ENCODE peak calls at places on chromosomes 1 and 21, in ten cellular contexts. I, P, T, C, V, S, F, Z, E and A are unnamed samples.

GRCh38 chr1:185603158-185603557 is 131.0 kb upstream of the HMCN1 start:
- DNase-seq in Z (no peak), S (no peak), F (no peak), P (no peak), T (no peak), V (no peak), E (no peak), C (no peak), I (no peak), A (no peak)

GRCh38 chr1:166920561-166921475 is 44.8 kb upstream of the TADA1 start:
- DNase-seq in I (no peak), C (peak), P (no peak), T (peak), V (no peak), F (peak), S (no peak), Z (no peak), E (no peak), A (no peak)

GRCh38 chr1:10250663-10251062 is 40.3 kb downstream of the KIF1B start:
- DNase-seq in C (no peak), P (no peak), V (no peak), E (no peak), T (no peak), F (no peak), S (no peak), Z (no peak), I (no peak), A (no peak)

GRCh38 chr1:51253691-51254090 is 17.6 kb downstream of the RNF11 start:
- DNase-seq in E (peak), Z (no peak), I (no peak), S (no peak), C (no peak), V (no peak), P (no peak), T (peak), F (no peak), A (no peak)

GRCh38 chr1:55310517-55310927 is 95.4 kb upstream of the USP24 start:
- DNase-seq in C (no peak), I (no peak), Z (peak), S (peak), V (no peak), P (peak), T (peak), F (no peak), E (peak), A (peak)

GRCh38 chr1:215844777-215845176 is 277.7 kb downstream of the KCTD3 start:
- DNase-seq in E (no peak), T (no peak), Z (no peak), V (no peak), I (no peak), P (no peak), C (no peak), S (no peak), F (no peak), A (no peak)

GRCh38 chr1:40646385-40646784 is 19.1 kb downstream of the RIMS3 start:
- DNase-seq in C (no peak), P (no peak), E (peak), I (no peak), S (peak), F (no peak), V (no peak), Z (no peak), T (peak), A (no peak)

GRCh38 chr1:212858461-212859265 is 588 bp downstream of the FLVCR1 start:
- DNase-seq in E (peak), Z (no peak), I (peak), S (peak), V (peak), C (peak), F (peak), T (peak), P (peak), A (no peak)

GRCh38 chr1:234144866-234145265 is 228.4 kb upstream of the COA6 start:
- DNase-seq in Z (no peak), I (no peak), E (no peak), F (no peak), P (no peak), T (no peak), V (no peak), S (peak), C (no peak), A (no peak)

GRCh38 chr1:52328615-52329014 is 37.4 kb downstream of the CC2D1B start:
- DNase-seq in Z (no peak), V (no peak), F (no peak), I (no peak), T (no peak), E (peak), P (no peak), S (no peak), C (no peak), A (no peak)

GRCh38 chr21:44593598-44594405 is 1.5 kb upstream of the KRTAP10-6 start:
- DNase-seq in V (no peak), F (no peak), T (peak), I (no peak), Z (no peak), S (no peak), E (peak), P (no peak), C (no peak), A (no peak)

GRCh38 chr1:226736908-226737818 is 1.9 kb downstream of the ITPKB start:
- DNase-seq in C (peak), V (peak), F (peak), P (no peak), E (peak), Z (no peak), I (peak), T (peak), S (peak), A (no peak)

GRCh38 chr1:112983540-112984131 is 27.6 kb upstream of the SLC16A1 start:
- DNase-seq in S (no peak), E (no peak), Z (no peak), I (no peak), T (no peak), P (no peak), C (no peak), F (no peak), V (no peak), A (no peak)

GRCh38 chr1:44119525-44119924 is 904 bp downstream of the KLF17 start:
- DNase-seq in I (no peak), V (no peak), E (no peak), P (no peak), C (no peak), Z (no peak), F (no peak), S (no peak), T (no peak), A (no peak)

GRCh38 chr21:16087523-16087922 is 357.7 kb downstream of the USP25 start:
- DNase-seq in F (no peak), V (no peak), Z (no peak), T (no peak), C (no peak), P (no peak), E (no peak), S (no peak), I (no peak), A (no peak)

GRCh38 chr21:16084776-16085364 is 355.1 kb downstream of the USP25 start:
- DNase-seq in C (peak), Z (no peak), E (peak), F (no peak), T (peak), I (no peak), V (no peak), P (peak), S (no peak), A (peak)

GRCh38 chr21:16085436-16085835 is 355.7 kb downstream of the USP25 start:
- DNase-seq in S (no peak), F (no peak), P (no peak), I (no peak), C (no peak), Z (no peak), E (peak), V (no peak), T (peak), A (no peak)

GRCh38 chr21:16086936-16087335 is 357.2 kb downstream of the USP25 start:
- DNase-seq in F (no peak), C (no peak), V (no peak), I (no peak), P (no peak), E (no peak), Z (no peak), S (no peak), T (no peak), A (no peak)

DNA sequence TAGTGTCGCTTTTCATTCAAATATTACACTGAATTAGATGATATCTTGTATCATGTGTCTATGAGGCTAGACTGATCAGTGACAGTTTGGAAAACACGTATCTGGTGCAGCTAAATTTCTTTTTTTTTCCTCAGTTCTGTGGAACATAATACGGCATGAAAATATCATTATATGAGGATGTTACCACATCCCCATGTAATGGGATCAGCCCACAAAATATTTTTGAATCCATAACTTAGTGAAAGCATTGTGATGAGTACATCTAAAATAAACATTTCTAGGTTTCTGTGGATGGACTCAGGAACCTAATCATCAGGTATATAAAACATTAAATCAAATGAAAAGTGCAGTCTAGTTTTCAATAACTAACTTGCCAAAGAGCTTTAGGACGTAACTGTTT is 356.3 kb downstream of the USP25 start:
- DNase-seq in F (no peak), I (no peak), Z (no peak), V (no peak), T (peak), P (no peak), S (no peak), C (no peak), E (no peak), A (no peak)
- H3K4me3 ChIP-seq in F (no peak), I (no peak), Z (no peak), V (no peak), T (no peak), P (no peak), S (no peak), C (no peak), E (no peak), A (no peak)

GRCh38 chr1:61227857-61228557 is 145.6 kb downstream of the NFIA start:
- DNase-seq in P (no peak), S (peak), T (no peak), C (no peak), Z (no peak), V (no peak), E (no peak), F (no peak), I (no peak), A (no peak)

GRCh38 chr1:61224609-61225008 is 142.2 kb downstream of the NFIA start:
- DNase-seq in E (no peak), V (no peak), C (no peak), P (no peak), S (no peak), F (no peak), I (no peak), T (no peak), Z (no peak), A (no peak)

GRCh38 chr1:61225478-61225877 is 143.1 kb downstream of the NFIA start:
- DNase-seq in T (no peak), I (no peak), S (no peak), Z (no peak), E (no peak), C (no peak), P (no peak), V (no peak), F (no peak), A (no peak)

GRCh38 chr1:61230523-61230922 is 148.2 kb downstream of the NFIA start:
- DNase-seq in S (no peak), I (no peak), E (no peak), V (no peak), F (peak), P (no peak), T (no peak), C (no peak), Z (no peak), A (no peak)

DNA sequence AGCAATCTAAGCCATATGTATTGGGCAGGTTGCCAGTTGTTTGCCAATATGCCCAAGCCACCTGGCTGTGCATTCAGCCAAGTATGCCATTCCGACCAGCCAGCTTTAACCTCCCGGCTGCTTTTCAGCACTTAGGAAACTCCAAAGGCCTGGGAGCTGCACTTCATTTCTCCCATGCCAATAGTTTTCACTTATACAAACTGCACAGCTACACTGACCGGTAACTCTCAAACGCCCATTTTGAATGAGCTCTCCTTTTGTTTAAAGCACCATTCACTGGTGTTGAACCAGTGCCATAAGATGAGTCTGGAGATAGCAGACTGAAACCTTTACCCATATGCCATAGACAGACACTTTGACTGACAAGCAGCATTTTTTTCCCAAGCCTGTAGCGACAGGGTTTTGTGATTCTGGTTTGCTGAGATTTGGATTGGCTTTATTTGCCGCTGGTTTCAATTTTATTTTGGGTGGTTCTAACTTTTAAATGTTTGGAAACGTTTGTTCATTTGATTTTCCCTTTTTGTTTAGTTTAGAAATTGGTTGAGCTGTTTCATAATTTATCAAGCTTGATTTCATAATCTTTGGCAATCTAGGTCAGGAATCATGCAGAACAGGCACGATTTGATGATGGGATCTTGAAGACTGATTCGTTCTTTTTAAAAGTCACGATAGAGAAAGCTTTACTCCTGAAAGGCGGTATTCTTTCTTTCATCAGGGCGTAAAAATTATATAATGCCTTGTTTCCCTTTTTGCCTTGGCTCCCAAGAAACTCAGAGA is 144.6 kb downstream of the NFIA start:
- DNase-seq in F (peak), C (no peak), S (no peak), Z (no peak), I (no peak), V (no peak), P (no peak), E (peak), T (peak), A (no peak)
- H3K4me3 ChIP-seq in F (no peak), C (no peak), S (no peak), Z (peak), I (no peak), V (no peak), P (no peak), E (no peak), T (no peak), A (peak)

GRCh38 chr1:6935379-6936307 is 150.4 kb downstream of the CAMTA1 start:
- DNase-seq in T (no peak), C (no peak), F (no peak), P (no peak), V (no peak), E (no peak), Z (no peak), S (no peak), I (no peak), A (no peak)
- H3K4me3 ChIP-seq in T (no peak), C (peak), F (no peak), P (no peak), V (no peak), E (no peak), Z (no peak), S (no peak), I (no peak), A (peak)

GRCh38 chr1:22563671-22564612 is 653 bp downstream of the EPHA8 start:
- DNase-seq in S (no peak), C (no peak), T (no peak), V (no peak), Z (no peak), P (no peak), F (no peak), I (no peak), E (no peak), A (no peak)
- H3K4me3 ChIP-seq in S (no peak), C (no peak), T (no peak), V (no peak), Z (no peak), P (no peak), F (no peak), I (no peak), E (no peak), A (no peak)